ENCODE peak calls at places on chromosomes 6 and 20, in six cellular contexts. One of them, this sample, is unnamed.

GRCh38 chr6:37602801-37603200 is 94.9 kb downstream of the MDGA1 start:
- DNase-seq in mesenchymal stem cell: no peak
- DNase-seq in H1: no peak
- DNase-seq in neuronal stem cell: no peak
- DNase-seq in IMR-90: peak
- DNase-seq in mesendoderm: no peak
- DNase-seq in this sample: no peak

GRCh38 chr20:24582373-24583168 is 113.1 kb downstream of the SYNDIG1 start:
- DNase-seq in IMR-90: no peak
- DNase-seq in neuronal stem cell: no peak
- DNase-seq in mesendoderm: no peak
- DNase-seq in mesenchymal stem cell: no peak
- DNase-seq in H1: peak
- DNase-seq in this sample: no peak

GRCh38 chr6:98769546-98769945 is 64.8 kb upstream of the POU3F2 start:
- DNase-seq in H1: no peak
- DNase-seq in mesenchymal stem cell: no peak
- DNase-seq in neuronal stem cell: no peak
- DNase-seq in IMR-90: peak
- DNase-seq in mesendoderm: peak
- DNase-seq in this sample: peak

GRCh38 chr20:53657289-53657678 is 63.6 kb upstream of the ZNF217 start:
- DNase-seq in mesendoderm: no peak
- DNase-seq in neuronal stem cell: no peak
- DNase-seq in H1: no peak
- DNase-seq in IMR-90: no peak
- DNase-seq in mesenchymal stem cell: peak
- DNase-seq in this sample: no peak

GRCh38 chr6:36698196-36698595 is 570 bp downstream of the RAB44 start:
- DNase-seq in mesendoderm: no peak
- DNase-seq in neuronal stem cell: no peak
- DNase-seq in H1: no peak
- DNase-seq in mesenchymal stem cell: no peak
- DNase-seq in IMR-90: no peak
- DNase-seq in this sample: peak

GRCh38 chr6:31882344-31882743 is 3.5 kb upstream of the SLC44A4 start:
- DNase-seq in IMR-90: peak
- DNase-seq in mesendoderm: no peak
- DNase-seq in H1: no peak
- DNase-seq in neuronal stem cell: no peak
- DNase-seq in mesenchymal stem cell: peak
- DNase-seq in this sample: no peak

GRCh38 chr6:14068133-14068532 is 49.4 kb upstream of the CD83 start:
- DNase-seq in H1: no peak
- DNase-seq in IMR-90: peak
- DNase-seq in neuronal stem cell: no peak
- DNase-seq in mesenchymal stem cell: peak
- DNase-seq in mesendoderm: no peak
- DNase-seq in this sample: no peak

GRCh38 chr6:150606258-150607043 is 6.8 kb downstream of the PLEKHG1 start:
- DNase-seq in mesenchymal stem cell: no peak
- DNase-seq in IMR-90: no peak
- DNase-seq in neuronal stem cell: no peak
- DNase-seq in mesendoderm: peak
- DNase-seq in H1: no peak
- DNase-seq in this sample: no peak

GRCh38 chr20:62595491-62595890 is 46.8 kb upstream of the SLCO4A1 start:
- DNase-seq in mesenchymal stem cell: no peak
- DNase-seq in neuronal stem cell: no peak
- DNase-seq in mesendoderm: no peak
- DNase-seq in IMR-90: peak
- DNase-seq in H1: no peak
- DNase-seq in this sample: no peak

GRCh38 chr20:61140576-61140975 is 111.5 kb upstream of the CDH4 start:
- DNase-seq in neuronal stem cell: no peak
- DNase-seq in H1: no peak
- DNase-seq in mesenchymal stem cell: no peak
- DNase-seq in mesendoderm: no peak
- DNase-seq in IMR-90: no peak
- DNase-seq in this sample: no peak

GRCh38 chr20:61146006-61146405 is 106.1 kb upstream of the CDH4 start:
- DNase-seq in mesenchymal stem cell: no peak
- DNase-seq in mesendoderm: no peak
- DNase-seq in H1: no peak
- DNase-seq in IMR-90: no peak
- DNase-seq in neuronal stem cell: no peak
- DNase-seq in this sample: no peak
- H2BK15ac ChIP-seq in mesenchymal stem cell: no peak
- H2BK15ac ChIP-seq in mesendoderm: no peak
- H2BK15ac ChIP-seq in H1: no peak
- H2BK15ac ChIP-seq in IMR-90: no peak
- H2BK15ac ChIP-seq in neuronal stem cell: no peak
- H2BK15ac ChIP-seq in this sample: no peak

DNA sequence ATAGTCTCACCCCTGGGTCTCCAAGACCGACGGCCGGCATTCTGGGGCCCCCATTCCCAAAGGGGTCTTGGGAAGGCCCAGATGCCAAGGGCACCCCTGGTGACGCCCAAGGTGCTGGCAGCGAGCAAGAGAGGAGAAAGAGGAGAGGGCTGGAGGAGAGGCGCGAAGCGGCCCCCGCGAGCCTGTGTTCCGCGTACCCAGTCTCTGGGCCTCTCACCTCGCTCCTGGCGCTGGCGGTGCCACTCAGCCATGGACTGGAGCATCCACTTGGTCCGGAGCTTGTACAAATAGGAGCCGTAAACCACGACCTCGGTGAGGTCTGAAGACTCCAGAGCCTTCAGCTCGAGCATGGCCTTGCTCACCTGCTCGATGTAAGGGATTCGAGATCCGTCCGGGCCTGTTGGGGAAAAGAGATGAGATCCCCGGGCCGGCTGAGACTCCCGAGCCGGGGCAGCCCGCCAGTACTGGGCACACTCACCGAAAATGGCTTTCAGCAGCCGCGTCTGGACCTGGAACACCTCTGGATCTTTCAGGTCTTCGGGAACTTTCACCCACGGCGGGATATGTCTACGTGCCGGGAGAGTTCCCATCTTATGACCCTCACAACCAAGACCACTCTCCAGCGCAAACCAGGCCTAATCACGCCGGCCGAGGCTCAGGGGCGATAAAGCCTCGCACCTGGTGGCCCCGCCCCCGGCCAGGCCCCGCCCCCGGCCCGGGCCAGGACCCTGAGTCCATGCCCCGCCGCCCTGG is at the start of gene DPPA5:
- DNase-seq in IMR-90: no peak
- DNase-seq in neuronal stem cell: no peak
- DNase-seq in mesenchymal stem cell: no peak
- DNase-seq in mesendoderm: no peak
- DNase-seq in H1: no peak
- DNase-seq in this sample: peak
- H2BK15ac ChIP-seq in IMR-90: no peak
- H2BK15ac ChIP-seq in neuronal stem cell: no peak
- H2BK15ac ChIP-seq in mesenchymal stem cell: no peak
- H2BK15ac ChIP-seq in mesendoderm: no peak
- H2BK15ac ChIP-seq in H1: peak
- H2BK15ac ChIP-seq in this sample: no peak

DNA sequence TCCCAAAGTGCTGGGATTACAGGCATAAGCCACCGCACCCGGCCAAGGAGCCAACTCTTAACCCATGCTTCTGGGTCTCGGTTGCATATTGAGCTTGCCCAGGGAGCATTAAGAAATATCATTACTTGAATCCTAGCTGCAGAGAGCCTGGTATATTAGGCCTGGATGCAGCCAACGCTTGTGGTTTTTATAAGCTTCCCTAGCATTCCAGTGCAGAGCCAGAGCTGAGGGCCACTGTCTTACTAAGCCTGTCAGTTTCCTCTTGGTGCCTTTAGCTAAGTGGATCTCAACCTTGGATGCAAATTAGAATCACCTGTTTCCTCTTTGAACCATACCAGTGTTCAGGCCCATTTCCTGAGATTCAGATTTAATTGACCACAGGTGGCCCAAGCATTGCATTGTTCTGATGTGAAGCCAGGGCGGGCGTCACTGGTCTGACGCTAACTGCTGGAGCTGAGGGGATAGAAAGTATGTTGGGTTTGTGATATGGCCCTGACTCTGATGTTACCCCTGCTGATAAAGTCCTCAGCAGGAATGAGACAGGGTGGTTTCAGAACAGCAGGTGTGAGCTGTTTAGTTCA is 76.3 kb downstream of the BTBD3 start:
- DNase-seq in mesendoderm: peak
- DNase-seq in neuronal stem cell: no peak
- DNase-seq in IMR-90: no peak
- DNase-seq in H1: no peak
- DNase-seq in mesenchymal stem cell: no peak
- DNase-seq in this sample: peak
- H2BK15ac ChIP-seq in mesendoderm: no peak
- H2BK15ac ChIP-seq in neuronal stem cell: no peak
- H2BK15ac ChIP-seq in IMR-90: no peak
- H2BK15ac ChIP-seq in H1: no peak
- H2BK15ac ChIP-seq in mesenchymal stem cell: no peak
- H2BK15ac ChIP-seq in this sample: no peak

GRCh38 chr6:30719356-30719755 is 796 bp upstream of the TUBB start:
- DNase-seq in IMR-90: no peak
- DNase-seq in mesenchymal stem cell: no peak
- DNase-seq in H1: no peak
- DNase-seq in neuronal stem cell: no peak
- DNase-seq in mesendoderm: no peak
- DNase-seq in this sample: no peak
- H2BK15ac ChIP-seq in IMR-90: peak
- H2BK15ac ChIP-seq in mesenchymal stem cell: no peak
- H2BK15ac ChIP-seq in H1: no peak
- H2BK15ac ChIP-seq in neuronal stem cell: no peak
- H2BK15ac ChIP-seq in mesendoderm: no peak
- H2BK15ac ChIP-seq in this sample: no peak

GRCh38 chr6:146791930-146792329 is 193.2 kb downstream of the ADGB start:
- DNase-seq in mesendoderm: no peak
- DNase-seq in neuronal stem cell: no peak
- DNase-seq in H1: no peak
- DNase-seq in IMR-90: no peak
- DNase-seq in mesenchymal stem cell: no peak
- DNase-seq in this sample: no peak

GRCh38 chr6:146785001-146785585 is 186.3 kb downstream of the ADGB start:
- DNase-seq in mesenchymal stem cell: peak
- DNase-seq in IMR-90: peak
- DNase-seq in mesendoderm: peak
- DNase-seq in H1: no peak
- DNase-seq in neuronal stem cell: peak
- DNase-seq in this sample: no peak

GRCh38 chr6:146790561-146791091 is 191.9 kb downstream of the ADGB start:
- DNase-seq in mesenchymal stem cell: no peak
- DNase-seq in IMR-90: no peak
- DNase-seq in neuronal stem cell: no peak
- DNase-seq in H1: no peak
- DNase-seq in mesendoderm: no peak
- DNase-seq in this sample: no peak

GRCh38 chr6:146788115-146788514 is 189.3 kb downstream of the ADGB start:
- DNase-seq in IMR-90: no peak
- DNase-seq in mesenchymal stem cell: peak
- DNase-seq in neuronal stem cell: no peak
- DNase-seq in H1: no peak
- DNase-seq in mesendoderm: no peak
- DNase-seq in this sample: no peak
- H2BK15ac ChIP-seq in IMR-90: no peak
- H2BK15ac ChIP-seq in mesenchymal stem cell: no peak
- H2BK15ac ChIP-seq in neuronal stem cell: no peak
- H2BK15ac ChIP-seq in H1: no peak
- H2BK15ac ChIP-seq in mesendoderm: no peak
- H2BK15ac ChIP-seq in this sample: no peak

GRCh38 chr20:60634773-60635172 is 617.3 kb upstream of the CDH4 start:
- DNase-seq in neuronal stem cell: no peak
- DNase-seq in IMR-90: no peak
- DNase-seq in mesenchymal stem cell: no peak
- DNase-seq in mesendoderm: no peak
- DNase-seq in H1: no peak
- DNase-seq in this sample: no peak

GRCh38 chr20:60627751-60628565 is 624.1 kb upstream of the CDH4 start:
- DNase-seq in mesendoderm: peak
- DNase-seq in mesenchymal stem cell: no peak
- DNase-seq in neuronal stem cell: no peak
- DNase-seq in IMR-90: no peak
- DNase-seq in H1: no peak
- DNase-seq in this sample: no peak

GRCh38 chr20:60629206-60629605 is 622.9 kb upstream of the CDH4 start:
- DNase-seq in mesendoderm: no peak
- DNase-seq in mesenchymal stem cell: no peak
- DNase-seq in H1: no peak
- DNase-seq in neuronal stem cell: no peak
- DNase-seq in IMR-90: no peak
- DNase-seq in this sample: no peak

GRCh38 chr20:60632420-60633262 is 619.4 kb upstream of the CDH4 start:
- DNase-seq in IMR-90: no peak
- DNase-seq in neuronal stem cell: no peak
- DNase-seq in mesenchymal stem cell: no peak
- DNase-seq in mesendoderm: no peak
- DNase-seq in H1: no peak
- DNase-seq in this sample: no peak

DNA sequence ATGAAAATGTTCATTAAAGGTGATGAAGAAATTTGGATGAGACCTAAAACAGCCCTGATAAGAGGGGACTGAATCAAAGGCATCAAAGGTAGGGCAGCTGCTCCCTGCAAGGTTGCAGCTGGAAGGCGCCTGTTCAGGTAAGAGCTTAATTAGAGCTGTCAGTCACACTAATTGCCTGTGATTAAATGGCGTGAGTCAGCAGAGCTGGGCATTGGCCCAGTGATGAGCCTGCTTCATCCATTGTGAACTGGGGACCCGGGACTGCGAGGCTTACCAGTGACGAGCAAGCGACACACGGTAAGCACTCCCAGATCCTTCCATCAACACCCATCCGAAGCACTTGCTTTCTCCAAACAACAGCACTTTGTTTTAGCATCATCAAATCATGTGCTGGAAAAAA is 621.5 kb upstream of the CDH4 start:
- DNase-seq in IMR-90: no peak
- DNase-seq in H1: peak
- DNase-seq in neuronal stem cell: peak
- DNase-seq in mesendoderm: no peak
- DNase-seq in mesenchymal stem cell: no peak
- DNase-seq in this sample: no peak
- H2BK15ac ChIP-seq in IMR-90: no peak
- H2BK15ac ChIP-seq in H1: no peak
- H2BK15ac ChIP-seq in neuronal stem cell: no peak
- H2BK15ac ChIP-seq in mesendoderm: no peak
- H2BK15ac ChIP-seq in mesenchymal stem cell: no peak
- H2BK15ac ChIP-seq in this sample: no peak

DNA sequence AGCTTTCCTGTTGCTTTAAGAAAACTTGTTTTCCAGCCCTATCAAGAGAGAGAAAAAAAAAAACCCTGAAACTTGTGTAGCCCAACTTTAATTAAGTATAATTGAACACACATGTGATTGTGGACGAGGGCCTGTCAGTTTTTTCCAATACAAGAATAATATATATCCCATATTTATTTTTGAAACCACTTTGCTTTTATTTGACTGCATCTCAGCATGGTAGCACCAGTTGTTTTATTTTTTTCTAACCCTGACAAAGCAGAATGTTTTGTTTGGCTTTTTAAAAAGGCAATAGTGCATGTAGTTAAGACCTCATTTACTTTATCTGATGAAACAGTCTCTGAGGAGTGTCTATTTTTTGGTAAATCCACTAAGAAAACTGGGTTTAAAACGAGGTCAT is 257.7 kb downstream of the CDKAL1 start:
- DNase-seq in IMR-90: no peak
- DNase-seq in neuronal stem cell: no peak
- DNase-seq in H1: no peak
- DNase-seq in mesendoderm: no peak
- DNase-seq in mesenchymal stem cell: no peak
- DNase-seq in this sample: no peak
- H2BK15ac ChIP-seq in IMR-90: no peak
- H2BK15ac ChIP-seq in neuronal stem cell: no peak
- H2BK15ac ChIP-seq in H1: no peak
- H2BK15ac ChIP-seq in mesendoderm: no peak
- H2BK15ac ChIP-seq in mesenchymal stem cell: no peak
- H2BK15ac ChIP-seq in this sample: no peak

GRCh38 chr6:154672086-154672485 is 61.1 kb upstream of the SCAF8 start:
- DNase-seq in IMR-90: no peak
- DNase-seq in mesenchymal stem cell: no peak
- DNase-seq in neuronal stem cell: no peak
- DNase-seq in mesendoderm: no peak
- DNase-seq in H1: no peak
- DNase-seq in this sample: no peak
- H2BK15ac ChIP-seq in IMR-90: no peak
- H2BK15ac ChIP-seq in mesenchymal stem cell: no peak
- H2BK15ac ChIP-seq in neuronal stem cell: no peak
- H2BK15ac ChIP-seq in mesendoderm: no peak
- H2BK15ac ChIP-seq in H1: no peak
- H2BK15ac ChIP-seq in this sample: no peak

This sample was measured in H9.